ENCODE peak calls at places on chromosomes 13 and 19, in ten cellular contexts. Y is upper lobe of left lung, N is HepG2, F is suprapubic skin, G is spleen, C is transverse colon, X is breast epithelium, E is prostate gland, L is HCT116, O is sigmoid colon. R is an unnamed sample.

GRCh38 chr19:6018786-6019185 is 40.8 kb upstream of the RANBP3 start:
- DNase-seq in Y (no peak), N (no peak), F (no peak), G (peak), C (no peak), X (no peak), E (no peak), L (no peak), O (peak), R (no peak)

GRCh38 chr13:65497265-65497664 is 1732.9 kb downstream of the PCDH9 start:
- DNase-seq in Y (no peak), N (no peak), F (no peak), G (no peak), C (no peak), X (no peak), E (no peak), L (peak), O (no peak), R (no peak)

GRCh38 chr19:40982594-40983101 is 8.4 kb upstream of the CYP2B6 start:
- DNase-seq in Y (peak), N (no peak), F (no peak), G (no peak), C (no peak), X (no peak), E (no peak), L (no peak), O (no peak), R (no peak)

GRCh38 chr19:10864538-10864899 is 6.8 kb upstream of the CARM1 start:
- DNase-seq in Y (peak), N (peak), F (peak), G (peak), C (peak), X (peak), E (peak), L (peak), O (peak), R (no peak)

GRCh38 chr19:18496167-18496979 is 25.5 kb downstream of the ELL start:
- DNase-seq in Y (peak), N (peak), F (no peak), G (peak), C (peak), X (no peak), E (no peak), L (no peak), O (no peak), R (no peak)

GRCh38 chr13:106446011-106446410 is 89.5 kb downstream of the EFNB2 start:
- DNase-seq in Y (no peak), N (no peak), F (no peak), G (no peak), C (no peak), X (no peak), E (no peak), L (no peak), O (no peak), R (no peak)

GRCh38 chr19:39818626-39819097 is 15.3 kb downstream of the DYRK1B start:
- DNase-seq in Y (no peak), N (no peak), F (no peak), G (no peak), C (no peak), X (no peak), E (no peak), L (no peak), O (no peak), R (no peak)

GRCh38 chr19:3360494-3361383 is 5.6 kb upstream of the NFIC start:
- DNase-seq in Y (peak), N (no peak), F (peak), G (peak), C (peak), X (peak), E (peak), L (no peak), O (peak), R (no peak)

GRCh38 chr19:33373701-33374405 is at the start of gene CEBPG:
- DNase-seq in Y (peak), N (no peak), F (peak), G (no peak), C (peak), X (no peak), E (no peak), L (no peak), O (peak), R (no peak)

GRCh38 chr13:26601669-26602068 is 44.2 kb downstream of the WASF3 start:
- DNase-seq in Y (no peak), N (no peak), F (no peak), G (no peak), C (no peak), X (no peak), E (no peak), L (no peak), O (no peak), R (no peak)

DNA sequence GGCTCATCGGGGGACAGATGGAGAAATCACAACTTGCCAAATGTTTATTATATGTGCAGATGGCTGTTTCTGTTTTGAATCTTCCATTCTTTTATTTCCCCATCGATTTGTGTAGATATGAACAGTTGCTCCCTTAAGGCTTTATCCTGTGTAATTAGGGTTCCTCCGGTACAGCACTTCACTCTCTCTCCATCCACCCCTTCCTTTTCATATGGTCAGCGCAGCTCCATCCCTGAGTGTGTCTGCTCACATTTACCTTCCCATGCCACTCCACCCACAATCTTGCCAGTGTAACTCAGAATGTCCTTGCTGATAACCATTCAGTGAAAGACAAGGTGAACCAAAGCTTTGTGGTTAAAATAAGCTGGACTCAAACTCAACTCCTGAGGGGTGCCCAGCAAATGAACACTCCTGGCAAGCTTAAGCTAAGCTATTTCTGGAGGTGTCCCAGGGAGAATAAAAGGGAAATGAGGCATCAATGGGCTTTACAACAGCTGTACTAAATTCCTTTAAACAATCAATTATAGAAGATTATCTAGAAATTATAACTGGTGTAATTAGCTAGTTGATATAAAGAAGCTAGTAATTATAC is 51.3 kb downstream of the TBC1D4 start:
- DNase-seq in Y (no peak), N (no peak), F (no peak), G (no peak), C (no peak), X (no peak), E (no peak), L (no peak), O (no peak), R (no peak)
- TF ChIP-seq POLR2A in Y (no peak), N (no peak), F (no peak), G (no peak), C (no peak), X (no peak), E (no peak), L (no peak), O (no peak), R (no peak)

GRCh38 chr19:1929051-1929742 is 11.8 kb upstream of the CSNK1G2 start:
- DNase-seq in Y (peak), N (peak), F (no peak), G (peak), C (peak), X (peak), E (peak), L (peak), O (peak), R (no peak)
- TF ChIP-seq CTCF in Y (peak), N (peak), F (peak), G (peak), C (peak), X (peak), E (peak), L (peak), O (peak), R (peak)

DNA sequence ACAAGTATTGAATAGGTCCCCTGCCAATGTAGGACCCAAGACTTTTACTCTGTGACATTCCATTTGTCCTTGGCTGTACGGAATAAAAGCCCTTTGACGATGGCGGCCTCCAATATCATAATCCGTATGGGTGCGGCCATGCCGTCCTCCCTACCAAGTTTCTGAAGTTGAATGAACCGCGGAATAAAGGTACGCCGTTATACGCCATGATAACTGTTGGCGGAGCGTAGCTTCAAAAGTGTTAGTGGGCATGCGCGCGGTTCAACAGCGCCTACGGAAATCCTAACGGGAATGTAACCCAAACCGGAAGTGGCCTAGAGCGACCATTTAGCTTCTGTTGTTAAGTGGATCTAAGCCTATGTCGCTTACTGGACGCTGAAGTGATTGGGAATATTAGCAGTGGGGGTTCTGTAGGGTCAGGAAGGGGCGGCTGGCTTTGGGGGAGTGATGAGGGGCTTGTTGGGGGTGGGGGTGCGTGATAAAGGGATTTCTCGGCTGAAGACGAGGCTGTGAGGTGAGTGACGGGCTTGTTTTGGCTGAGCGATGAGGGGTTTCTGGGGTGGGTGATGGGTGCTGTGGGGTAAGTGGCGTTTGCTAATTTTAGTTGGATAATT is at the start of gene ZNF175:
- DNase-seq in Y (peak), N (peak), F (peak), G (peak), C (peak), X (peak), E (peak), L (peak), O (peak), R (peak)
- TF ChIP-seq POLR2AphosphoS5 in Y (peak), N (peak), F (no peak), G (peak), C (peak), X (peak), E (peak), L (peak), O (no peak), R (peak)

GRCh38 chr19:952680-953500 is 27.1 kb downstream of the ARID3A start:
- DNase-seq in Y (peak), N (peak), F (no peak), G (no peak), C (peak), X (no peak), E (peak), L (no peak), O (no peak), R (no peak)
- TF ChIP-seq POLR2A in Y (no peak), N (peak), F (no peak), G (no peak), C (no peak), X (no peak), E (no peak), L (no peak), O (no peak), R (no peak)

GRCh38 chr13:75482070-75482819 is at the start of gene TBC1D4:
- DNase-seq in Y (peak), N (peak), F (peak), G (peak), C (peak), X (peak), E (peak), L (peak), O (peak), R (peak)

GRCh38 chr13:75480691-75481175 is 1.2 kb downstream of the TBC1D4 start:
- DNase-seq in Y (peak), N (peak), F (peak), G (peak), C (peak), X (peak), E (peak), L (peak), O (peak), R (no peak)

GRCh38 chr13:75485286-75486062 is 3.5 kb upstream of the TBC1D4 start:
- DNase-seq in Y (no peak), N (peak), F (no peak), G (no peak), C (no peak), X (peak), E (no peak), L (peak), O (no peak), R (no peak)

GRCh38 chr13:75481176-75482069 is 546 bp downstream of the TBC1D4 start:
- DNase-seq in Y (peak), N (no peak), F (peak), G (peak), C (peak), X (no peak), E (peak), L (no peak), O (peak), R (no peak)

DNA sequence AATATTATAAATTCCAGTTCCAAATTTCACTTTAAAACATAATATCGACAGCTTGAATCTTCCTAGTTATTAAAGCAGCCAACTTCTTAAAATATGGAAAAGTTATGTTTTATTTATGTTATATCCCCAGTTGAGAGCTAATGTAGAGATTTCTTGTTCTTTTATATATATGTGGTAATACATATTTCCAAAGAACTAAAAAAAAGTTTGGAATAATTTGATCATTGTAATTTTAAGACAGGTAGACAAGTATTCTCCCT is 781 bp upstream of the TBC1D4 start:
- DNase-seq in Y (no peak), N (no peak), F (no peak), G (no peak), C (no peak), X (no peak), E (no peak), L (no peak), O (no peak), R (no peak)
- TF ChIP-seq CTCF in Y (no peak), N (no peak), F (no peak), G (no peak), C (no peak), X (no peak), E (no peak), L (no peak), O (no peak), R (no peak)

R was measured in esophagus muscularis mucosa.